ENCODE peak calls at places on chromosomes 1 and 21, in six cellular contexts. W is astrocyte of the spinal cord, U is type B pancreatic cell, B is Caco-2, N is mesothelial cell of epicardium, H is HL-60. D is an unnamed sample.

GRCh38 chr1:19053486-19053885 is 97.0 kb upstream of the IFFO2 start:
- DNase-seq in W (no peak), U (no peak), B (no peak), N (no peak), H (no peak), D (no peak)

GRCh38 chr1:248847956-248848561 is 10.0 kb downstream of the ZNF672 start:
- DNase-seq in W (no peak), U (peak), B (no peak), N (no peak), H (no peak), D (no peak)

GRCh38 chr1:205188132-205188531 is 23.4 kb downstream of the DSTYK start:
- DNase-seq in W (no peak), U (no peak), B (no peak), N (no peak), H (no peak), D (no peak)

GRCh38 chr1:87418048-87418447 is 89.4 kb downstream of the LMO4 start:
- DNase-seq in W (no peak), U (no peak), B (no peak), N (no peak), H (no peak), D (no peak)

GRCh38 chr1:2783435-2784397 is 17.8 kb downstream of the TTC34 start:
- DNase-seq in W (no peak), U (no peak), B (no peak), N (no peak), H (no peak), D (no peak)

GRCh38 chr21:45502600-45502999 is 39.6 kb downstream of the SLC19A1 start:
- DNase-seq in W (no peak), U (peak), B (no peak), N (no peak), H (no peak), D (no peak)

GRCh38 chr1:201614262-201615015 is 75.5 kb downstream of the NAV1 start:
- DNase-seq in W (peak), U (peak), B (peak), N (no peak), H (no peak), D (peak)

GRCh38 chr1:174153085-174153824 is 6.1 kb upstream of the RABGAP1L start:
- DNase-seq in W (no peak), U (no peak), B (no peak), N (no peak), H (no peak), D (no peak)

GRCh38 chr1:66752000-66752592 is at the start of gene DYNLT5:
- DNase-seq in W (peak), U (peak), B (no peak), N (no peak), H (peak), D (peak)

GRCh38 chr1:21815724-21816311 is 3.8 kb downstream of the LDLRAD2 start:
- DNase-seq in W (no peak), U (no peak), B (no peak), N (no peak), H (peak), D (no peak)

GRCh38 chr1:184485731-184486723 is 99.2 kb downstream of the C1orf21 start:
- DNase-seq in W (no peak), U (no peak), B (no peak), N (no peak), H (no peak), D (no peak)

GRCh38 chr1:145978477-145978859 is 14.0 kb downstream of the POLR3GL start:
- DNase-seq in W (no peak), U (no peak), B (no peak), N (no peak), H (no peak), D (no peak)

GRCh38 chr21:15400905-15401304 is 328.9 kb upstream of the USP25 start:
- DNase-seq in W (no peak), U (no peak), B (no peak), N (no peak), H (no peak), D (no peak)

GRCh38 chr1:111847519-111847918 is 91.8 kb downstream of the DDX20 start:
- DNase-seq in W (no peak), U (no peak), B (no peak), N (no peak), H (no peak), D (no peak)

GRCh38 chr1:89758127-89758526 is 62.7 kb upstream of the LRRC8D start:
- DNase-seq in W (no peak), U (no peak), B (no peak), N (no peak), H (peak), D (no peak)

GRCh38 chr1:89759036-89759435 is 61.8 kb upstream of the LRRC8D start:
- DNase-seq in W (no peak), U (no peak), B (no peak), N (no peak), H (no peak), D (no peak)

GRCh38 chr1:89757532-89757931 is 63.3 kb upstream of the LRRC8D start:
- DNase-seq in W (no peak), U (no peak), B (no peak), N (no peak), H (peak), D (no peak)

GRCh38 chr1:89754518-89754917 is 66.3 kb upstream of the LRRC8D start:
- DNase-seq in W (no peak), U (no peak), B (peak), N (no peak), H (peak), D (no peak)

GRCh38 chr1:89755593-89755992 is 65.2 kb upstream of the LRRC8D start:
- DNase-seq in W (no peak), U (no peak), B (no peak), N (no peak), H (no peak), D (no peak)
- TF ChIP-seq CTCF in W (no peak), U (no peak), B (no peak), N (no peak), H (no peak), D (no peak)

GRCh38 chr1:110339040-110339426 is at the start of gene RBM15:
- DNase-seq in W (peak), U (peak), B (peak), N (peak), H (peak), D (peak)

GRCh38 chr1:110340207-110340468 is 961 bp downstream of the RBM15 start:
- DNase-seq in W (no peak), U (no peak), B (peak), N (no peak), H (no peak), D (no peak)

GRCh38 chr1:110341146-110341871 is 2.1 kb downstream of the RBM15 start:
- DNase-seq in W (no peak), U (peak), B (no peak), N (no peak), H (no peak), D (no peak)

GRCh38 chr1:110338200-110339039 is 757 bp upstream of the RBM15 start:
- DNase-seq in W (no peak), U (peak), B (peak), N (peak), H (peak), D (peak)

GRCh38 chr1:110339427-110340206 is 440 bp downstream of the RBM15 start:
- DNase-seq in W (peak), U (no peak), B (peak), N (peak), H (peak), D (no peak)
- TF ChIP-seq CTCF in W (peak), U (peak), B (peak), N (peak), H (no peak), D (peak)

GRCh38 chr1:38037481-38037939 is 9.1 kb downstream of the POU3F1 start:
- DNase-seq in W (no peak), U (no peak), B (peak), N (no peak), H (no peak), D (no peak)
- TF ChIP-seq CTCF in W (peak), U (peak), B (peak), N (no peak), H (peak), D (peak)

DNA sequence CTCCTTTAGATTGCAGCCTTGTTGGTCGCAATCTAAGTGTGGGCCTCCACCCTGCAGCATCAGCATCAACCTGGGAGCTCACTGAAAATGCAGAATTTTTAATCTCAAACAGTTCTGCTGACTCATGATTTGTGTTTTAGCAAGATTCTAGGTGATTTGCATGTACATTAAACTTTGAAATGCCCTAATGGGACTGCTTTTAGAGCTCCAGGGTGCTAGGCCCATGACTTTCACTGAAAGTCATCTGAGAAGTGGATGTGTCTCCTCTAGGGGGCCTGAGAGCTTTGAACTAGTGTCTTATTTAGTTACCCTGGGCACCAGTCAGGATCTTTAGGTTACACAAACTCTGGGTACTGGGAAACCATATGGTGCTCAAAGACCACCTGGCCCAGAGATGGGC is 9.0 kb downstream of the TRIM67 start:
- DNase-seq in W (no peak), U (no peak), B (no peak), N (no peak), H (no peak), D (no peak)
- TF ChIP-seq CTCF in W (peak), U (peak), B (peak), N (no peak), H (no peak), D (peak)

GRCh38 chr1:5949074-5949760 is 43.0 kb downstream of the NPHP4 start:
- DNase-seq in W (no peak), U (peak), B (peak), N (no peak), H (no peak), D (no peak)
- TF ChIP-seq CTCF in W (peak), U (peak), B (peak), N (no peak), H (no peak), D (peak)

DNA sequence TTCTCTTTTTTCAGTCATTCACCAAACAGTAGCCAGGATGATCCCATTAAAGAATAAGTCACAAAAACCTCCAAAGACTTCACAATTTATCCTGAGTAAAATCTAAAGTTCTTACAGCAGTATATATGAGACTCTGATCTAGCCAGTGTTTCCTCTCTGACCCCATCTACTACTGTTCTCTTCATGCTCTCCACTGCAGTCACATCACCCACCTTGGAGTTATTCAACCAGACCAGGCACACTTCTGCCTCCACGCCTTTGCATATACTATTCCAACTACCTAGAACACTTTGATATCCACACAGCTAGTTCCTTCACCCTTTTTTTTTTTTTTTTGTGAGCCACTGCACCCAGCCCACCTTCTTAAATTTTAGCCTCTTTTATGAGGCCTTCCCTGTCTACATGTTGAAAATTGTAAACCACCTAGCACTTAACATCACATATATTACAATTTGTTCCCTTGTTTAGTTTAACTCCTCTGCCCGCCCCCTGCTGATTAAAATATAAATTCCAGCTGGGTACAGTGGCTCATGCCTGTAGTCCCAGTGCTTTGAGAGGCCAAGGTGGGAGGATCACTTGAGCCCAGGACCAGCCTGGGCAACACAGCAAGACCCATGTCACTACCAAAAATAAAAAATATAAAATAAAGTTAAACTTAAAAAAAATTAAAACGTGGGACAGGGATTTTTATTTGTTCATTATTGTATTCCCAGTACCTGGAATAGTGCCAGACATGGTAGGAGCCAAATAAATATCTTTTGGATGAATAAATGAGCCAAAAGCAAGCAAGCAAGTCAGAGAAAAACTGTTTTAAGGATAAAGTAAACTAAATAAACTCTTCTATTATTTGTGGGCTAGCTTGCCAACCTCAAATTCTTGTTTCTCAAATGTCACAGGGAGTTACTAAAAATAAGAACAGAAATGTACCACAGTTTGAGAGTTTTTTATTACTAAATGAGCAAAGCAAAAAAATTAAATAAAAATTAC is 35.2 kb upstream of the MUTYH start:
- DNase-seq in W (no peak), U (no peak), B (no peak), N (no peak), H (no peak), D (no peak)
- TF ChIP-seq CTCF in W (no peak), U (no peak), B (no peak), N (no peak), H (no peak), D (no peak)

GRCh38 chr1:79617777-79618176 is 611.2 kb upstream of the ADGRL4 start:
- DNase-seq in W (no peak), U (no peak), B (no peak), N (no peak), H (no peak), D (no peak)
- TF ChIP-seq CTCF in W (peak), U (peak), B (no peak), N (peak), H (no peak), D (peak)

GRCh38 chr1:32992489-32993214 is 28.0 kb upstream of the RNF19B start:
- DNase-seq in W (peak), U (no peak), B (peak), N (no peak), H (peak), D (peak)
- TF ChIP-seq CTCF in W (no peak), U (no peak), B (no peak), N (no peak), H (no peak), D (no peak)

DNA sequence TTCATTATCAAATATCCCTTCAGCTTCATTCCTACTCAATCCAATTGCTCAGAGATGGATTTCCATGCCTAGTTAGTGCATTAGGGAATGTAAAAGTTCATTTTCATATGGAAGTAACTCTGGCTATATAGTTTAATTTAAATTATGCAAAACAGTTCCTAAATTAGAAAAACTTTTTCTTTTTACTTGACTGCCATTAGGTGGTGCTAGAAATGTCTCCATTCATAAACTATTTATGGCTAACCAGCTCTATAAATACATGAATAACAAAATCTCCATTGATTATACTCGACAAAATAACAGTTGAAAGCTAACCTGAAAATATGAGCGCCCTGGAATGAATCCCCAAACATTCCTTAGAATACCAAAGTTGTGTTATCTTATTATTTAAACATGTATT is 311.4 kb downstream of the USH2A start:
- DNase-seq in W (peak), U (no peak), B (no peak), N (no peak), H (no peak), D (no peak)
- TF ChIP-seq CTCF in W (peak), U (peak), B (peak), N (no peak), H (no peak), D (no peak)

DNA sequence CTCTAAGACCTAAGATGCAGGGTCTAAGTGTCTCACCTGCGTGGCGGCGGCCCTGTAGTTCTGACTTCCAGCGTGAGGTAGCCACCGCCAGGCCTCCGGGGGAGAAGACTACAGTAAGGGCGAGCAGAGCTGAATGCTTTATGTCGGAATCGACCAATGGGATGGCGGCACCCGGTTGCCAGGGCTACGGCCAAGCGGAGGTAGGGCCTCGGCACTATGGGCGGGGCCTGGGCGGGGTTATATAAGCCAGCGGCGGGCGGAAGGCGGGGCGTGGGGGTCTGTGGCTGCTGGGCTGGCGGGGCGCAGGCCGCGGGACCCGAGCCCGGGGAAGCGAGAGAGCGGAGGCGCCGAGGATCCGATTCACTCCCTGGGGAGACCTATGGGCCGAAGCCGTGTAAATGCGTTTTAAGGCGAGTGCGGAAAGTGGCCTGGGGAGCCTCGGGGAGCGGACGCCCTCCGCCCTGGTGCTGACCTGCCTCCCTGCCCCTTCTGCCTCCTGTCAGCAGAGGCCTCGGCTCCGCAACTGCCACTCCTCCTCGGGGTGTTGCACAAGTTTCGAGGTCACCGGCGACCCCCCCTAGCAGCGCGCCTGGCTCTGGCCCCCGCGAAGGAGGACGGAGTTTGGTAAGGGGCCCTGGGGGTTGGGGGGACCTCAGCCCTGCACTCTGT is at the start of gene AZIN2:
- DNase-seq in W (peak), U (peak), B (peak), N (peak), H (peak), D (peak)
- TF ChIP-seq CTCF in W (no peak), U (peak), B (no peak), N (no peak), H (no peak), D (peak)

D was measured in progenitor cell of endocrine pancreas.